ENCODE peak calls at places on chromosomes 13 and 19, in six cellular contexts. N is lower lobe of right lung, V is aorta, G is heart right ventricle, Z is Caco-2, X is thoracic aorta. B is an unnamed sample.

GRCh38 chr19:19661675-19662251 is 1.7 kb downstream of the ATP13A1 start:
- DNase-seq in N (peak; percentile 48), V (no peak), G (no peak), X (no peak), Z (no peak), B (no peak)

GRCh38 chr13:27053902-27054595 is 117.6 kb downstream of the USP12 start:
- DNase-seq in X (no peak), G (no peak), V (no peak), N (no peak), Z (no peak), B (no peak)

GRCh38 chr13:23348270-23349126 is 85.0 kb downstream of the SACS start:
- DNase-seq in V (no peak), Z (no peak), X (no peak), G (no peak), N (no peak), B (no peak)

GRCh38 chr13:36736119-36736726 is 62.4 kb downstream of the SERTM1 start:
- DNase-seq in Z (no peak), N (no peak), X (no peak), G (no peak), V (peak; percentile 51), B (peak; percentile 56)

GRCh38 chr13:27170521-27171243 is 929 bp downstream of the USP12 start:
- DNase-seq in G (peak; percentile 50), X (no peak), V (peak; percentile 70), N (peak; percentile 63), Z (peak; percentile 40), B (peak; percentile 52)

GRCh38 chr13:66660013-66660804 is 569.9 kb downstream of the PCDH9 start:
- DNase-seq in N (no peak), G (no peak), X (no peak), Z (no peak), V (no peak), B (no peak)

GRCh38 chr19:55454787-55455243 is 6.6 kb downstream of the ISOC2 start:
- DNase-seq in X (no peak), V (no peak), N (no peak), G (peak; percentile 43), Z (peak; percentile 68), B (no peak)

GRCh38 chr13:41463823-41464602 is 6.7 kb downstream of the RGCC start:
- DNase-seq in N (no peak), V (no peak), G (no peak), X (no peak), Z (no peak), B (no peak)

GRCh38 chr13:97125810-97126738 is 96.1 kb upstream of the MBNL2 start:
- DNase-seq in Z (no peak), N (no peak), X (no peak), G (no peak), V (no peak), B (no peak)

GRCh38 chr13:78602561-78603239 is 652 bp downstream of the POU4F1 start:
- DNase-seq in Z (no peak), G (no peak), X (no peak), V (no peak), N (no peak), B (no peak)

GRCh38 chr19:14407889-14408640 is 11.1 kb downstream of the DDX39A start:
- DNase-seq in N (no peak), X (no peak), G (no peak), V (no peak), Z (no peak), B (no peak)

GRCh38 chr13:25581351-25581750 is 209.6 kb downstream of the ATP8A2 start:
- DNase-seq in G (no peak), V (no peak), Z (no peak), N (no peak), X (no peak), B (no peak)

GRCh38 chr13:95643471-95643813 is 1.1 kb downstream of the DZIP1 start:
- DNase-seq in X (no peak), G (no peak), V (no peak), Z (no peak), N (no peak), B (no peak)

GRCh38 chr13:30529085-30529815 is 63.5 kb upstream of the HMGB1 start:
- DNase-seq in Z (no peak), G (no peak), N (no peak), X (no peak), V (no peak), B (no peak)

GRCh38 chr19:44850641-44851109 is 4.6 kb downstream of the NECTIN2 start:
- DNase-seq in N (no peak), V (no peak), G (no peak), X (no peak), Z (peak; percentile 45), B (peak; percentile 72)

GRCh38 chr19:53927745-53928144 is 18.7 kb downstream of the CACNG7 start:
- DNase-seq in N (no peak), X (no peak), V (no peak), Z (peak; percentile 39), G (no peak), B (no peak)

GRCh38 chr19:45103625-45104319 is 10.8 kb downstream of the PPP1R37 start:
- DNase-seq in Z (peak; percentile 59), V (no peak), X (no peak), N (no peak), G (peak; percentile 29), B (no peak)

GRCh38 chr13:28805193-28805819 is 14.8 kb upstream of the MTUS2 start:
- DNase-seq in Z (no peak), V (peak; percentile 71), G (peak; percentile 48), N (no peak), X (no peak), B (peak; percentile 61)

GRCh38 chr13:36841411-36841810 is 22.4 kb downstream of the RFXAP start:
- DNase-seq in N (no peak), G (no peak), V (no peak), Z (no peak), X (no peak), B (no peak)

GRCh38 chr19:43560687-43561086 is 14.6 kb downstream of the XRCC1 start:
- DNase-seq in Z (peak; percentile 54), V (no peak), X (no peak), N (no peak), G (no peak), B (no peak)

GRCh38 chr13:48344264-48344663 is 40.7 kb downstream of the RB1 start:
- DNase-seq in X (no peak), V (no peak), Z (no peak), G (no peak), N (no peak), B (no peak)
- H3K36me3 ChIP-seq in X (no peaks in the 10 kb centered on the region), V (no peaks in the 10 kb centered on the region), Z (no peaks in the 10 kb centered on the region), G (peaks cover 49% of the 10 kb centered on the region), N (peaks cover 35% of the 10 kb centered on the region), B (no peaks in the 10 kb centered on the region)

GRCh38 chr19:35123573-35123972 is 8.0 kb downstream of the FXYD3 start:
- DNase-seq in Z (no peak), N (no peak), G (no peak), V (peak; percentile 88), X (peak; percentile 50), B (no peak)

GRCh38 chr19:35122687-35123551 is 7.3 kb downstream of the FXYD3 start:
- DNase-seq in X (no peak), V (no peak), Z (no peak), G (no peak), N (no peak), B (no peak)

GRCh38 chr19:35125270-35125717 is 9.6 kb downstream of the LGI4 start:
- DNase-seq in N (no peak), V (no peak), X (no peak), G (no peak), Z (no peak), B (no peak)

GRCh38 chr19:35125746-35126623 is 8.9 kb downstream of the LGI4 start:
- DNase-seq in X (no peak), G (no peak), V (no peak), Z (no peak), N (no peak), B (no peak)

GRCh38 chr19:35124098-35125060 is 8.8 kb downstream of the FXYD3 start:
- DNase-seq in X (peak; percentile 82), G (peak; percentile 96), V (peak; percentile 97), N (peak; percentile 92), Z (peak; percentile 93), B (peak; percentile 96)
- H3K36me3 ChIP-seq in X (no peaks in the 10 kb centered on the region), G (no peaks in the 10 kb centered on the region), V (no peaks in the 10 kb centered on the region), N (no peaks in the 10 kb centered on the region), Z (peaks cover 2% of the 10 kb centered on the region), B (no peaks in the 10 kb centered on the region)

GRCh38 chr13:83503424-83503823 is 378.9 kb downstream of the SLITRK1 start:
- DNase-seq in Z (no peak), G (no peak), V (no peak), X (no peak), N (no peak), B (no peak)

GRCh38 chr13:83498045-83498444 is 384.2 kb downstream of the SLITRK1 start:
- DNase-seq in X (no peak), V (no peak), G (no peak), N (no peak), Z (no peak), B (no peak)

GRCh38 chr13:83496501-83496900 is 385.8 kb downstream of the SLITRK1 start:
- DNase-seq in Z (no peak), X (no peak), G (no peak), N (no peak), V (no peak), B (no peak)

GRCh38 chr13:83499286-83499685 is 383.0 kb downstream of the SLITRK1 start:
- DNase-seq in V (no peak), N (no peak), Z (no peak), X (no peak), G (no peak), B (no peak)

DNA sequence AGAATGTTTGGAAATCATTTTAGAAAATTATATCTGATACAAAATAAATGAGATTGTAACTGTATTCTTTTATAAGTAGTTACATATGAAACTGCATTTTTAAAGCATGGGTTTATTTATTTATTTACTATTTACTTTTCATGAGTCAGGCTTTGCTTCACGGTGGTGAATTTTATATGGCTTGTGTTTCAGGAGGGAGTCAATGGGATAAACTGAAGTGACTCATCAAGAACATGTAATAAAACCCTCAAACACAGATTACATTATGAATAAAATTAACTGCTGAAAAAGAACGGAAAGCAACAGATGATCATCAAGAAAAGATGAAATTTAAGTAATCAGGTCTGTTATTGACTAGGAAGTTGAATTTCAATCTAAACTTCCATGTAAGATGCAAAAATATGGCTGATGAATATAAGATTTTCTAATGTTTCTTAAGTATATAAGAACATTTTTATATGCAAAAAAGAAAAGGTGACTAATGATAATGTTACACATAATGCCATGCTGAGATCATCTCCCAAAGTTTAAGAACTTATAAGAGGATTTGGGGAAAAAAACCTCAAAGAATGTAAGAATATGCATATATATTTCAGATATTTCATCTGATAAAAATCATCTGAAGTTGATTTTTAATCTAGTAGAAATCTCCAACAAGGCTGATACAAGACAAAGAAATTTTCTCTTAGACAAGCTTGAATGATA is 383.6 kb downstream of the SLITRK1 start:
- DNase-seq in Z (no peak), V (no peak), N (no peak), X (no peak), G (no peak), B (no peak)
- H3K36me3 ChIP-seq in Z (no peaks in the 10 kb centered on the region), V (no peaks in the 10 kb centered on the region), N (no peaks in the 10 kb centered on the region), X (no peaks in the 10 kb centered on the region), G (no peaks in the 10 kb centered on the region), B (no peaks in the 10 kb centered on the region)

DNA sequence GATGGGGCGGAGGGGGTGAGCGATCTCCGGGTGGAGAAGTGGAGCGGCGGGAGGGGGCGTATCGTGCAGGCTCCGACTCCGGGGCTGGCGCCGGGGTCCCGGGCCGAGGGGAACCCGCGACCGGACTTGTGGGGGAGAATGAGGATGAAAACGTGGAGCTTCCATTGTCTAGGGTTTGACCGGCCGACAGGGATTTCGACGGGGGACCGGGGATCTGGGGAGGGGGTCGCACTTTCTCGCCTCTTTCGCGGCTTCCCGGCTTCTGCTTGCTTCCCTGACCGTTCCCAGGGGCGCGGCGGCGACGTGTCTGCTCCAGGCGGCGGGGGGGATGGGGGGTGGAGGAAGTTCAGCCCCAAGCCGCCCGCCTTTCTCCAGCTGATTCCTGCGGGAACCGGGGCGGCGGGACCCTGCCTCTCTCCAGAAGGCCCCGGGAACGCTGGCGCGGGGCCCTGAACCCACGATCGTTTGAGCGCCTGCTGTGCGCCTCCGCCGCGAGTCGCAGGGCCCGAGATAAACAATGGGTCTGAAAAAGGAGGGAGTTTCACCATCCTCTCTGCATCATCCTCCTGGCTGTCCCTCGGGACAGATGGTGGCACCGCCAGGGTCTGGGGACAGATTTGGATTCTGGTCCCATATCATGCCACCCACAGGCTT is 790 bp downstream of the TPM4 start:
- DNase-seq in G (peak; percentile 69), V (peak; percentile 83), N (peak; percentile 81), Z (no peak), X (no peak), B (no peak)
- H3K36me3 ChIP-seq in G (peaks cover 17% of the 10 kb centered on the region), V (no peaks in the 10 kb centered on the region), N (peaks cover 18% of the 10 kb centered on the region), Z (no peaks in the 10 kb centered on the region), X (peaks cover 21% of the 10 kb centered on the region), B (no peaks in the 10 kb centered on the region)

B was measured in right lobe of liver.